ENCODE peak calls at places on chromosomes 7 and 10, in seven cellular contexts. One of them, this sample, is unnamed. For H3K4me1, H3K36me3 and H3K9me3, the result is how much of the 10 kb centered on the place peaks cover.

GRCh38 chr7:139899328-139900020 is 70.4 kb downstream of the TBXAS1 start:
- DNase-seq in stomach: no peak
- DNase-seq in astrocyte: peak
- DNase-seq in hepatocyte: no peak
- DNase-seq in fibroblast of lung: peak
- DNase-seq in SJSA1: no peak
- DNase-seq in mesenchymal stem cell: no peak
- DNase-seq in this sample: no peak

GRCh38 chr7:46969303-46970130 is 612.4 kb downstream of the TNS3 start:
- DNase-seq in mesenchymal stem cell: peak
- DNase-seq in fibroblast of lung: peak
- DNase-seq in SJSA1: no peak
- DNase-seq in hepatocyte: no peak
- DNase-seq in astrocyte: peak
- DNase-seq in stomach: no peak
- DNase-seq in this sample: no peak

GRCh38 chr10:130637271-130637670 is 501.1 kb downstream of the GLRX3 start:
- DNase-seq in astrocyte: no peak
- DNase-seq in SJSA1: no peak
- DNase-seq in hepatocyte: no peak
- DNase-seq in stomach: no peak
- DNase-seq in fibroblast of lung: no peak
- DNase-seq in mesenchymal stem cell: no peak
- DNase-seq in this sample: no peak

GRCh38 chr10:70743430-70743788 is 41.8 kb downstream of the TBATA start:
- DNase-seq in fibroblast of lung: no peak
- DNase-seq in hepatocyte: no peak
- DNase-seq in mesenchymal stem cell: no peak
- DNase-seq in SJSA1: no peak
- DNase-seq in astrocyte: no peak
- DNase-seq in stomach: no peak
- DNase-seq in this sample: no peak

GRCh38 chr10:89115876-89116627 is 91.1 kb downstream of the CH25H start:
- DNase-seq in astrocyte: peak
- DNase-seq in hepatocyte: no peak
- DNase-seq in fibroblast of lung: peak
- DNase-seq in SJSA1: peak
- DNase-seq in stomach: no peak
- DNase-seq in mesenchymal stem cell: peak
- DNase-seq in this sample: no peak

GRCh38 chr7:5424689-5425506 is 1.3 kb upstream of the TNRC18 start:
- DNase-seq in astrocyte: no peak
- DNase-seq in SJSA1: peak
- DNase-seq in hepatocyte: peak
- DNase-seq in mesenchymal stem cell: peak
- DNase-seq in fibroblast of lung: peak
- DNase-seq in stomach: peak
- DNase-seq in this sample: peak

GRCh38 chr10:121974019-121974534 is 940 bp downstream of the NSMCE4A start:
- DNase-seq in hepatocyte: no peak
- DNase-seq in SJSA1: no peak
- DNase-seq in mesenchymal stem cell: no peak
- DNase-seq in astrocyte: no peak
- DNase-seq in stomach: no peak
- DNase-seq in fibroblast of lung: no peak
- DNase-seq in this sample: no peak

GRCh38 chr10:27620425-27621397 is 116.6 kb downstream of the RAB18 start:
- DNase-seq in SJSA1: no peak
- DNase-seq in hepatocyte: peak
- DNase-seq in mesenchymal stem cell: no peak
- DNase-seq in fibroblast of lung: peak
- DNase-seq in astrocyte: peak
- DNase-seq in stomach: no peak
- DNase-seq in this sample: peak

GRCh38 chr10:73965890-73966768 is 31.8 kb upstream of the VCL start:
- DNase-seq in astrocyte: peak
- DNase-seq in SJSA1: peak
- DNase-seq in hepatocyte: peak
- DNase-seq in stomach: peak
- DNase-seq in fibroblast of lung: peak
- DNase-seq in mesenchymal stem cell: peak
- DNase-seq in this sample: peak

GRCh38 chr7:2732388-2732787 is 44.4 kb downstream of the AMZ1 start:
- DNase-seq in SJSA1: no peak
- DNase-seq in fibroblast of lung: no peak
- DNase-seq in stomach: peak
- DNase-seq in hepatocyte: no peak
- DNase-seq in astrocyte: no peak
- DNase-seq in mesenchymal stem cell: no peak
- DNase-seq in this sample: no peak

GRCh38 chr10:121692626-121693025 is 94.4 kb upstream of the FGFR2 start:
- DNase-seq in stomach: no peak
- DNase-seq in fibroblast of lung: no peak
- DNase-seq in astrocyte: no peak
- DNase-seq in mesenchymal stem cell: no peak
- DNase-seq in hepatocyte: no peak
- DNase-seq in SJSA1: no peak
- DNase-seq in this sample: no peak

GRCh38 chr7:7254319-7254718 is 72.0 kb downstream of the C1GALT1 start:
- DNase-seq in fibroblast of lung: no peak
- DNase-seq in astrocyte: no peak
- DNase-seq in SJSA1: no peak
- DNase-seq in mesenchymal stem cell: no peak
- DNase-seq in stomach: no peak
- DNase-seq in hepatocyte: no peak
- DNase-seq in this sample: no peak
- H3K4me1 ChIP-seq in fibroblast of lung: under half
- H3K4me1 ChIP-seq in astrocyte: under half
- H3K4me1 ChIP-seq in SJSA1: under half
- H3K4me1 ChIP-seq in mesenchymal stem cell: under half
- H3K4me1 ChIP-seq in stomach: under half
- H3K4me1 ChIP-seq in hepatocyte: under half
- H3K4me1 ChIP-seq in this sample: under half

GRCh38 chr7:11633325-11633724 is 198.7 kb downstream of the THSD7A start:
- DNase-seq in stomach: no peak
- DNase-seq in astrocyte: no peak
- DNase-seq in fibroblast of lung: no peak
- DNase-seq in hepatocyte: no peak
- DNase-seq in SJSA1: no peak
- DNase-seq in mesenchymal stem cell: no peak
- DNase-seq in this sample: no peak
- H3K36me3 ChIP-seq in stomach: under half
- H3K36me3 ChIP-seq in astrocyte: under half
- H3K36me3 ChIP-seq in fibroblast of lung: under half
- H3K36me3 ChIP-seq in hepatocyte: under half
- H3K36me3 ChIP-seq in SJSA1: under half
- H3K36me3 ChIP-seq in mesenchymal stem cell: under half
- H3K36me3 ChIP-seq in this sample: under half

GRCh38 chr7:157821959-157822687 is 485.3 kb downstream of the DNAJB6 start:
- DNase-seq in astrocyte: no peak
- DNase-seq in stomach: no peak
- DNase-seq in hepatocyte: no peak
- DNase-seq in SJSA1: no peak
- DNase-seq in mesenchymal stem cell: no peak
- DNase-seq in fibroblast of lung: no peak
- DNase-seq in this sample: no peak
- H3K9me3 ChIP-seq in astrocyte: under half
- H3K9me3 ChIP-seq in stomach: under half
- H3K9me3 ChIP-seq in hepatocyte: under half
- H3K9me3 ChIP-seq in SJSA1: under half
- H3K9me3 ChIP-seq in mesenchymal stem cell: under half
- H3K9me3 ChIP-seq in fibroblast of lung: under half
- H3K9me3 ChIP-seq in this sample: under half

GRCh38 chr7:30566596-30566995 is 28.1 kb upstream of the GARS1 start:
- DNase-seq in SJSA1: no peak
- DNase-seq in fibroblast of lung: no peak
- DNase-seq in stomach: no peak
- DNase-seq in hepatocyte: no peak
- DNase-seq in mesenchymal stem cell: no peak
- DNase-seq in astrocyte: no peak
- DNase-seq in this sample: no peak

GRCh38 chr7:30575910-30576309 is 18.8 kb upstream of the GARS1 start:
- DNase-seq in mesenchymal stem cell: no peak
- DNase-seq in astrocyte: no peak
- DNase-seq in hepatocyte: no peak
- DNase-seq in SJSA1: no peak
- DNase-seq in fibroblast of lung: no peak
- DNase-seq in stomach: no peak
- DNase-seq in this sample: no peak

GRCh38 chr7:30572212-30572839 is 22.4 kb upstream of the GARS1 start:
- DNase-seq in mesenchymal stem cell: no peak
- DNase-seq in hepatocyte: no peak
- DNase-seq in stomach: no peak
- DNase-seq in fibroblast of lung: no peak
- DNase-seq in astrocyte: no peak
- DNase-seq in SJSA1: no peak
- DNase-seq in this sample: no peak
- H3K4me1 ChIP-seq in mesenchymal stem cell: under half
- H3K4me1 ChIP-seq in hepatocyte: under half
- H3K4me1 ChIP-seq in stomach: under half
- H3K4me1 ChIP-seq in fibroblast of lung: under half
- H3K4me1 ChIP-seq in astrocyte: under half
- H3K4me1 ChIP-seq in SJSA1: under half
- H3K4me1 ChIP-seq in this sample: under half

GRCh38 chr7:51356849-51357516 is 40.4 kb upstream of the COBL start:
- DNase-seq in SJSA1: no peak
- DNase-seq in astrocyte: no peak
- DNase-seq in stomach: peak
- DNase-seq in mesenchymal stem cell: no peak
- DNase-seq in hepatocyte: peak
- DNase-seq in fibroblast of lung: no peak
- DNase-seq in this sample: no peak
- H3K36me3 ChIP-seq in SJSA1: under half
- H3K36me3 ChIP-seq in astrocyte: under half
- H3K36me3 ChIP-seq in stomach: under half
- H3K36me3 ChIP-seq in mesenchymal stem cell: under half
- H3K36me3 ChIP-seq in hepatocyte: under half
- H3K36me3 ChIP-seq in fibroblast of lung: under half
- H3K36me3 ChIP-seq in this sample: under half

DNA sequence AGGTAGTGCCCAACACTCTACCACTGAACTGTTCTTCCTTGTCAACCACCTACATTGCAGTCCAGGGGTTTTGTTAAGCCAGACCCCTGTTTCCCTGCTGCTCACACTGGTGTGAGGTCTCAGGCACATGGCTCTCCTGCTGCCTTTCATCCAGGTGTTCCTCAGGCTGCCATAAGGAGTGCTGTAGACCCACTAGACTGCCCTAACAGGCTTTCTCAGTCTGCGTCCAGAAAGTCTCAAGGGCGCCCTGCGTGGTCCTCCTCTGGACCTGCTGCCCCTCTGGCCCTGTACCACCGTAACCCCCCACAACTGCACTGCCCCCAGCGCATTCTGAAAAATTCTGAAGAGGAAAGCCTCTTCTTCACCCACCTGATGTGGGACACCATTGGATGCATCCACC is 225.7 kb upstream of the ANKRD30A start:
- DNase-seq in hepatocyte: no peak
- DNase-seq in fibroblast of lung: no peak
- DNase-seq in astrocyte: no peak
- DNase-seq in stomach: no peak
- DNase-seq in SJSA1: no peak
- DNase-seq in mesenchymal stem cell: no peak
- DNase-seq in this sample: no peak
- H3K9me3 ChIP-seq in hepatocyte: under half
- H3K9me3 ChIP-seq in fibroblast of lung: under half
- H3K9me3 ChIP-seq in astrocyte: under half
- H3K9me3 ChIP-seq in stomach: under half
- H3K9me3 ChIP-seq in SJSA1: under half
- H3K9me3 ChIP-seq in mesenchymal stem cell: under half
- H3K9me3 ChIP-seq in this sample: under half

GRCh38 chr10:490891-491571 is 198.4 kb downstream of the DIP2C start:
- DNase-seq in SJSA1: no peak
- DNase-seq in fibroblast of lung: peak
- DNase-seq in astrocyte: peak
- DNase-seq in stomach: no peak
- DNase-seq in mesenchymal stem cell: peak
- DNase-seq in hepatocyte: peak
- DNase-seq in this sample: peak
- H3K4me1 ChIP-seq in SJSA1: under half
- H3K4me1 ChIP-seq in fibroblast of lung: under half
- H3K4me1 ChIP-seq in astrocyte: under half
- H3K4me1 ChIP-seq in stomach: under half
- H3K4me1 ChIP-seq in mesenchymal stem cell: under half
- H3K4me1 ChIP-seq in hepatocyte: under half
- H3K4me1 ChIP-seq in this sample: half or more

This sample was measured in psoas muscle.